ENCODE peak calls at places on chromosome 11, in nine cellular contexts. One of them, this sample, is unnamed.

GRCh38 chr11:2612884-2613571 is 86.8 kb downstream of the KCNQ1OT1 start:
- DNase-seq in CD8-positive, alpha-beta T cell: no peak
- DNase-seq in body of pancreas: no peak
- DNase-seq in vagina: no peak
- DNase-seq in HCT116: no peak
- DNase-seq in cardiac muscle cell: no peak
- DNase-seq in pancreas: no peak
- DNase-seq in HepG2: peak; percentile 45
- DNase-seq in heart left ventricle: no peak
- DNase-seq in this sample: no peak

GRCh38 chr11:45260047-45260446 is 26.1 kb downstream of the SYT13 start:
- DNase-seq in cardiac muscle cell: no peak
- DNase-seq in CD8-positive, alpha-beta T cell: no peak
- DNase-seq in HCT116: no peak
- DNase-seq in HepG2: no peak
- DNase-seq in pancreas: no peak
- DNase-seq in body of pancreas: no peak
- DNase-seq in heart left ventricle: no peak
- DNase-seq in vagina: no peak
- DNase-seq in this sample: no peak

GRCh38 chr11:94175545-94175944 is 46.9 kb downstream of the PANX1 start:
- DNase-seq in heart left ventricle: no peak
- DNase-seq in CD8-positive, alpha-beta T cell: no peak
- DNase-seq in body of pancreas: no peak
- DNase-seq in pancreas: no peak
- DNase-seq in vagina: peak; percentile 40
- DNase-seq in HCT116: no peak
- DNase-seq in cardiac muscle cell: no peak
- DNase-seq in HepG2: no peak
- DNase-seq in this sample: no peak

GRCh38 chr11:45643585-45643984 is 21.8 kb downstream of the CHST1 start:
- DNase-seq in cardiac muscle cell: no peak
- DNase-seq in heart left ventricle: no peak
- DNase-seq in CD8-positive, alpha-beta T cell: no peak
- DNase-seq in HepG2: no peak
- DNase-seq in HCT116: no peak
- DNase-seq in body of pancreas: no peak
- DNase-seq in pancreas: no peak
- DNase-seq in vagina: peak; percentile 67
- DNase-seq in this sample: no peak

GRCh38 chr11:2825261-2825885 is 60.2 kb downstream of the CDKN1C start:
- DNase-seq in pancreas: no peak
- DNase-seq in body of pancreas: peak; percentile 64
- DNase-seq in HCT116: no peak
- DNase-seq in HepG2: peak; percentile 21
- DNase-seq in CD8-positive, alpha-beta T cell: no peak
- DNase-seq in heart left ventricle: peak; percentile 68
- DNase-seq in cardiac muscle cell: no peak
- DNase-seq in vagina: no peak
- DNase-seq in this sample: peak; percentile 78

GRCh38 chr11:88489030-88489429 is 151.5 kb upstream of the CTSC start:
- DNase-seq in heart left ventricle: no peak
- DNase-seq in vagina: no peak
- DNase-seq in body of pancreas: no peak
- DNase-seq in CD8-positive, alpha-beta T cell: no peak
- DNase-seq in HCT116: no peak
- DNase-seq in cardiac muscle cell: no peak
- DNase-seq in HepG2: no peak
- DNase-seq in pancreas: no peak
- DNase-seq in this sample: no peak

GRCh38 chr11:35274909-35275807 is 136.2 kb downstream of the CD44 start:
- DNase-seq in pancreas: peak; percentile 85
- DNase-seq in HepG2: peak; percentile 3
- DNase-seq in CD8-positive, alpha-beta T cell: no peak
- DNase-seq in cardiac muscle cell: no peak
- DNase-seq in vagina: no peak
- DNase-seq in body of pancreas: peak; percentile 98
- DNase-seq in HCT116: no peak
- DNase-seq in heart left ventricle: peak; percentile 28
- DNase-seq in this sample: no peak

GRCh38 chr11:40445391-40445790 is 1014.1 kb downstream of the LRRC4C start:
- DNase-seq in HepG2: peak; percentile 8
- DNase-seq in heart left ventricle: no peak
- DNase-seq in body of pancreas: no peak
- DNase-seq in vagina: no peak
- DNase-seq in HCT116: no peak
- DNase-seq in cardiac muscle cell: no peak
- DNase-seq in CD8-positive, alpha-beta T cell: no peak
- DNase-seq in pancreas: no peak
- DNase-seq in this sample: no peak

GRCh38 chr11:75667268-75667830 is 1.5 kb downstream of the MAP6 start:
- DNase-seq in heart left ventricle: peak; percentile 33
- DNase-seq in pancreas: no peak
- DNase-seq in body of pancreas: peak; percentile 38
- DNase-seq in CD8-positive, alpha-beta T cell: no peak
- DNase-seq in HepG2: no peak
- DNase-seq in cardiac muscle cell: peak; percentile 52
- DNase-seq in HCT116: no peak
- DNase-seq in vagina: no peak
- DNase-seq in this sample: no peak

GRCh38 chr11:119434531-119435330 is 11.8 kb upstream of the THY1 start:
- DNase-seq in HepG2: no peak
- DNase-seq in vagina: no peak
- DNase-seq in pancreas: no peak
- DNase-seq in HCT116: no peak
- DNase-seq in heart left ventricle: no peak
- DNase-seq in body of pancreas: no peak
- DNase-seq in CD8-positive, alpha-beta T cell: no peak
- DNase-seq in cardiac muscle cell: no peak
- DNase-seq in this sample: no peak

GRCh38 chr11:128411812-128412211 is 175.5 kb downstream of the ETS1 start:
- DNase-seq in heart left ventricle: no peak
- DNase-seq in pancreas: no peak
- DNase-seq in HCT116: no peak
- DNase-seq in CD8-positive, alpha-beta T cell: no peak
- DNase-seq in cardiac muscle cell: no peak
- DNase-seq in body of pancreas: no peak
- DNase-seq in HepG2: no peak
- DNase-seq in vagina: no peak
- DNase-seq in this sample: no peak

GRCh38 chr11:116148056-116148455 is 624.7 kb downstream of the BUD13 start:
- DNase-seq in body of pancreas: no peak
- DNase-seq in cardiac muscle cell: peak; percentile 17
- DNase-seq in CD8-positive, alpha-beta T cell: no peak
- DNase-seq in HCT116: no peak
- DNase-seq in pancreas: no peak
- DNase-seq in vagina: peak; percentile 37
- DNase-seq in heart left ventricle: no peak
- DNase-seq in HepG2: no peak
- DNase-seq in this sample: no peak

GRCh38 chr11:100923555-100923954 is 206.1 kb downstream of the PGR start:
- DNase-seq in cardiac muscle cell: no peak
- DNase-seq in HepG2: no peak
- DNase-seq in heart left ventricle: no peak
- DNase-seq in vagina: no peak
- DNase-seq in HCT116: no peak
- DNase-seq in body of pancreas: no peak
- DNase-seq in CD8-positive, alpha-beta T cell: no peak
- DNase-seq in pancreas: no peak
- DNase-seq in this sample: no peak

GRCh38 chr11:20351151-20351550 is 12.4 kb upstream of the HTATIP2 start:
- DNase-seq in pancreas: no peak
- DNase-seq in heart left ventricle: no peak
- DNase-seq in HepG2: no peak
- DNase-seq in HCT116: no peak
- DNase-seq in body of pancreas: no peak
- DNase-seq in cardiac muscle cell: no peak
- DNase-seq in vagina: no peak
- DNase-seq in CD8-positive, alpha-beta T cell: no peak
- DNase-seq in this sample: no peak

GRCh38 chr11:33893711-33894401 is 2.0 kb upstream of the LMO2 start:
- DNase-seq in HCT116: no peak
- DNase-seq in heart left ventricle: no peak
- DNase-seq in CD8-positive, alpha-beta T cell: peak; percentile 79
- DNase-seq in pancreas: no peak
- DNase-seq in cardiac muscle cell: no peak
- DNase-seq in body of pancreas: no peak
- DNase-seq in vagina: no peak
- DNase-seq in HepG2: no peak
- DNase-seq in this sample: peak; percentile 45

GRCh38 chr11:71336996-71337772 is 84.8 kb upstream of the SHANK2 start:
- DNase-seq in body of pancreas: no peak
- DNase-seq in vagina: no peak
- DNase-seq in HCT116: no peak
- DNase-seq in heart left ventricle: no peak
- DNase-seq in CD8-positive, alpha-beta T cell: no peak
- DNase-seq in cardiac muscle cell: no peak
- DNase-seq in pancreas: no peak
- DNase-seq in HepG2: no peak
- DNase-seq in this sample: no peak

GRCh38 chr11:121452609-121453150 is at the start of gene SORL1-AS1:
- DNase-seq in cardiac muscle cell: no peak
- DNase-seq in body of pancreas: peak; percentile 29
- DNase-seq in HepG2: no peak
- DNase-seq in vagina: no peak
- DNase-seq in HCT116: no peak
- DNase-seq in CD8-positive, alpha-beta T cell: peak; percentile 80
- DNase-seq in heart left ventricle: no peak
- DNase-seq in pancreas: peak; percentile 30
- DNase-seq in this sample: no peak

GRCh38 chr11:8735094-8735493 is 52.5 kb downstream of the RPL27A start:
- DNase-seq in pancreas: no peak
- DNase-seq in CD8-positive, alpha-beta T cell: no peak
- DNase-seq in HCT116: no peak
- DNase-seq in HepG2: no peak
- DNase-seq in cardiac muscle cell: no peak
- DNase-seq in body of pancreas: no peak
- DNase-seq in vagina: no peak
- DNase-seq in heart left ventricle: no peak
- DNase-seq in this sample: no peak

GRCh38 chr11:121833970-121834369 is 282.0 kb downstream of the BLID start:
- DNase-seq in body of pancreas: no peak
- DNase-seq in pancreas: no peak
- DNase-seq in HCT116: no peak
- DNase-seq in heart left ventricle: no peak
- DNase-seq in HepG2: no peak
- DNase-seq in CD8-positive, alpha-beta T cell: no peak
- DNase-seq in cardiac muscle cell: no peak
- DNase-seq in vagina: no peak
- DNase-seq in this sample: no peak

GRCh38 chr11:61827573-61828378 is at the start of gene FADS2:
- DNase-seq in vagina: no peak
- DNase-seq in pancreas: peak; percentile 78
- DNase-seq in HepG2: peak; percentile 55
- DNase-seq in body of pancreas: peak; percentile 72
- DNase-seq in HCT116: no peak
- DNase-seq in cardiac muscle cell: peak; percentile 94
- DNase-seq in heart left ventricle: peak; percentile 94
- DNase-seq in CD8-positive, alpha-beta T cell: peak; percentile 66
- DNase-seq in this sample: peak; percentile 89
- TF ChIP-seq CTCF in vagina: peak; percentile 7
- TF ChIP-seq CTCF in pancreas: no peak
- TF ChIP-seq CTCF in HepG2: peak; percentile 55
- TF ChIP-seq CTCF in body of pancreas: no peak
- TF ChIP-seq CTCF in HCT116: no peak
- TF ChIP-seq CTCF in cardiac muscle cell: no peak
- TF ChIP-seq CTCF in heart left ventricle: no peak
- TF ChIP-seq CTCF in CD8-positive, alpha-beta T cell: no peak
- TF ChIP-seq CTCF in this sample: no peak

GRCh38 chr11:134275188-134275533 is 1.0 kb upstream of the GLB1L3 start:
- DNase-seq in HCT116: no peak
- DNase-seq in cardiac muscle cell: no peak
- DNase-seq in vagina: no peak
- DNase-seq in heart left ventricle: no peak
- DNase-seq in body of pancreas: no peak
- DNase-seq in HepG2: no peak
- DNase-seq in CD8-positive, alpha-beta T cell: no peak
- DNase-seq in pancreas: no peak
- DNase-seq in this sample: no peak
- H3K27me3 ChIP-seq in HCT116: no peaks in the 10 kb centered on the region
- H3K27me3 ChIP-seq in cardiac muscle cell: peaks cover 62% of the 10 kb centered on the region
- H3K27me3 ChIP-seq in vagina: peaks cover 13% of the 10 kb centered on the region
- H3K27me3 ChIP-seq in heart left ventricle: peaks cover 71% of the 10 kb centered on the region
- H3K27me3 ChIP-seq in body of pancreas: peaks cover 30% of the 10 kb centered on the region
- H3K27me3 ChIP-seq in HepG2: peaks cover 6% of the 10 kb centered on the region
- H3K27me3 ChIP-seq in CD8-positive, alpha-beta T cell: no peaks in the 10 kb centered on the region
- H3K27me3 ChIP-seq in pancreas: peaks cover 42% of the 10 kb centered on the region
- H3K27me3 ChIP-seq in this sample: peaks cover 36% of the 10 kb centered on the region

DNA sequence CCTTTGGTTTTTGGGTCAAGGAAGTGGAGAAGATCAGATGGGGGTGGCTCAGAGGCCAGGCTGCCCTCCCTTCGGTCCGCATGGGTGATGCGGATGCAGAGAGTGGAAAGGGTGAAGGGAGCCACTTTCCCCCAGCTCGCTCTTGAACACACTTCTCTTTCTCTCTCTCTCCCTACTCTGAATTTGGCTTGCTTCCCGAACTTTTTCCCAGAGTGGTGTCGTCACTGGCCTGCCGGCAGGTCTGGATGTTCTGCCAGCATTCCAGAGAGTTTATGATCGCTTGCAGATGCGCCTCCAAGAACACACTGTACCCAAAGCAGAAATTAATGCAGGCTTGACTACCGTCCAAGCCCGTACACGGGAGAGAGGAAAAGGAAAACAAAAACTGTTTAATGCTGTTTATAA is 103.2 kb downstream of the ZBTB16 start:
- DNase-seq in CD8-positive, alpha-beta T cell: no peak
- DNase-seq in cardiac muscle cell: peak; percentile 74
- DNase-seq in body of pancreas: peak; percentile 95
- DNase-seq in HCT116: no peak
- DNase-seq in pancreas: peak; percentile 87
- DNase-seq in heart left ventricle: peak; percentile 91
- DNase-seq in vagina: peak; percentile 99
- DNase-seq in HepG2: no peak
- DNase-seq in this sample: peak; percentile 92
- H3K4me1 ChIP-seq in CD8-positive, alpha-beta T cell: peaks cover 81% of the 10 kb centered on the region
- H3K4me1 ChIP-seq in cardiac muscle cell: peaks cover 40% of the 10 kb centered on the region
- H3K4me1 ChIP-seq in body of pancreas: peaks cover 96% of the 10 kb centered on the region
- H3K4me1 ChIP-seq in HCT116: peaks cover 28% of the 10 kb centered on the region
- H3K4me1 ChIP-seq in pancreas: peaks cover 84% of the 10 kb centered on the region
- H3K4me1 ChIP-seq in heart left ventricle: peaks cover 93% of the 10 kb centered on the region
- H3K4me1 ChIP-seq in vagina: peaks cover 95% of the 10 kb centered on the region
- H3K4me1 ChIP-seq in HepG2: peaks cover 14% of the 10 kb centered on the region
- H3K4me1 ChIP-seq in this sample: peaks cover 23% of the 10 kb centered on the region

DNA sequence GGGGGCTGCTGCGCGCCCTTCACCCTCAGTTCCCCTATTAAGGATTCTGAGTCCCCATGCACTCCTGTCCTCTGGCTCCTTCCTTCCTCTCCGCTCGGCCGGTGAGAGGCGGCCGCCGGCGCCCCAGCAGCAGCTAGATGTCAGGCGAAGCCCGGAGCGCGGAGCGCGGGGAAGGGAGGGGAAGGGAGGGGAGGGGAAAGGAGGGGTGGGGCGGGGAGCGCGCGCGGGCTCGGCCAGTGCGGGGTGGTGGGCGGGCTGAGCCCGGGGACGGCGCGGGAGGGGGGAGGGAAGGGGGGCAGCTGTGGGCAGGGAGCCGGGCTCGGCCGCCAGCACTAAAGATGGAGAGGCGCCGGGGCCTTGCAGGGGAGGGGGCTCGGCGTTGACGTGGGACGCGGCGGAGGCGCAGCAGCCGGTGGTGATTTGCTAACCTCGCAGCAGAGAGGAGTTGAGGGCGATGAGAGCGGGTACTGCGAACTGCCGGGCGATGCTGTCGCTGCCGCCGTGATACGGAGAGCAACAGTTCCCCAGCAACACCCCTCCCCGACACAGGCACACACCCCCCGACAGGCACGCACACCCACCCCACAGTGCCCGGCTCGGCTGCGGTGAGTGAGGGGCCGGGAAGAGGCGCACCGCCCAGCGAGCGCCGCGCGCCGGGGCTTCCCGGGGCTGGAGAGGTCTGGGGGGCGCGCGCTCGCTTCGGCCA is at the start of gene ZBTB16:
- DNase-seq in cardiac muscle cell: peak; percentile 87
- DNase-seq in heart left ventricle: peak; percentile 89
- DNase-seq in pancreas: peak; percentile 91
- DNase-seq in HepG2: no peak
- DNase-seq in HCT116: no peak
- DNase-seq in body of pancreas: peak; percentile 90
- DNase-seq in CD8-positive, alpha-beta T cell: peak; percentile 65
- DNase-seq in vagina: no peak
- DNase-seq in this sample: peak; percentile 72
- TF ChIP-seq CTCF in cardiac muscle cell: peak; percentile 35
- TF ChIP-seq CTCF in heart left ventricle: peak; percentile 38
- TF ChIP-seq CTCF in pancreas: peak; percentile 7
- TF ChIP-seq CTCF in HepG2: no peak
- TF ChIP-seq CTCF in HCT116: no peak
- TF ChIP-seq CTCF in body of pancreas: peak; percentile 65
- TF ChIP-seq CTCF in CD8-positive, alpha-beta T cell: no peak
- TF ChIP-seq CTCF in vagina: no peak
- TF ChIP-seq CTCF in this sample: peak; percentile 54

This sample was measured in Peyer's patch.